ENCODE peak calls at places on chromosomes 4 and X, in six cellular contexts. L, S, T, Y, C and A are unnamed samples.

GRCh38 chr4:19375931-19376330 is 875.8 kb upstream of the SLIT2 start:
- DNase-seq in L (no peak), S (no peak), T (no peak), Y (no peak), C (no peak), A (no peak)

GRCh38 chr4:52714597-52715254 is 36.5 kb downstream of the ERVMER34-1 start:
- DNase-seq in L (no peak), S (no peak), T (no peak), Y (peak; percentile 58), C (no peak), A (no peak)

GRCh38 chrX:8653956-8654355 is 78.0 kb downstream of the ANOS1 start:
- DNase-seq in L (no peak), S (no peak), T (no peak), Y (no peak), C (no peak), A (no peak)

GRCh38 chr4:178462710-178463109 is 1020.5 kb upstream of the AGA start:
- DNase-seq in L (no peak), S (no peak), T (no peak), Y (no peak), C (no peak), A (no peak)

GRCh38 chr4:4837316-4837715 is 22.1 kb upstream of the MSX1 start:
- DNase-seq in L (no peak), S (no peak), T (no peak), Y (no peak), C (no peak), A (no peak)

GRCh38 chrX:34915463-34916225 is 27.0 kb upstream of the FAM47B start:
- DNase-seq in L (no peak), S (no peak), T (no peak), Y (no peak), C (no peak), A (no peak)

GRCh38 chr4:107858158-107858742 is 33.5 kb downstream of the SGMS2 start:
- DNase-seq in L (no peak), S (no peak), T (no peak), Y (no peak), C (no peak), A (no peak)

GRCh38 chr4:53119685-53120084 is 246.2 kb downstream of the SCFD2 start:
- DNase-seq in L (no peak), S (no peak), T (peak; percentile 40), Y (no peak), C (no peak), A (no peak)

GRCh38 chr4:156889616-156890594 is 81.7 kb downstream of the PDGFC start:
- DNase-seq in L (no peak), S (no peak), T (no peak), Y (no peak), C (no peak), A (no peak)

GRCh38 chr4:20698382-20698781 is 1.9 kb upstream of the PACRGL start:
- DNase-seq in L (no peak), S (no peak), T (no peak), Y (peak; percentile 40), C (no peak), A (no peak)

GRCh38 chrX:100407784-100408642 is 2.1 kb downstream of the PCDH19 start:
- DNase-seq in L (no peak), S (peak; percentile 50), T (no peak), Y (no peak), C (no peak), A (no peak)

DNA sequence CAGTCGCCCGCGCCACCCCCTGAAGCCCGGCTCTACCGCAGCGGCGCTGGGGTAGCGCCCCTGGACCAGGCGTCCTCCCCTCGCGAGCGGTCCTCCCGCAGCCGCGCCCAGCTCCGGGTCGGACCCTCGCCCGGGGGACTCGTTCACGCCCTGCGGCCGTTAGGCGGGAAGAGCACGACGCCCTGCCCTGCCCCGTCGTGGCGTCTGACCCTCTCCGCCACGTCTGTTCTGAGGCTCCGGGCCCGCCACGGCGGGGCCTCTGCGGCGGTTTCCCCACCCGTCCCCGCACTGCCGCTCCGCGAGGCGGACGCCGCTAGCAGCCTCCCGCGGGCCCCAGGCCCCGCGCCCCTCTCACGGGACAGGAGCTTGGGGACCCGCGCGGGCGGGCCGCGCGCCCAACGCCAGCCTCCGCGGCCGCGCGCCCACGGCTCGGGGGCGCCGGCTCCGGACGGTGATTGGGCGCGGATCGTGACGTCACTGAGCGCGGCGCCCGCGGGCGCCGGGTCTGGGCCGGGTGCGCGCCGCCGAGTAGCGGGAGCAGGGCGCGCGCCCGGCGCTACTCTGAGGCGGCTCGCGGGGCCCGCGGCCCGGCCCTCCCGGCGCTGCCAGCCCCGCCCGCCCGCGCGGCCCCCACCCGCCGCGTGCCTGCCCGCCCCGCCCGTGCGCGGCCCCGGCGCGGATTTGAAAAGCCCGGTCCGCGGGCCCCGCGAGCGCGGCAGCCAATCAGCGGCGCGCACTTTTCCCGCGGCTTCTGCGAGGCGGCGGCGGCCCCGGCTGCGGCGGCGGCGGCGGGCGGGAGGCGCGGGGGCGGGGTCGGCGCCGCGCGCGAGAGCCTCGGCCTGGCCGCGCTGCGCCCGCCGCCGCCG is at the start of gene NSD2:
- DNase-seq in L (peak; percentile 96), S (peak; percentile 93), T (peak; percentile 67), Y (peak; percentile 94), C (no peak), A (peak; percentile 94)
- TF ChIP-seq POLR2AphosphoS5 in L (peak; percentile 84), S (peak; percentile 55), T (peak; percentile 57), Y (peak; percentile 61), C (peak; percentile 74), A (peak; percentile 86)

GRCh38 chr4:73533515-73534422 is 52.2 kb downstream of the AFM start:
- DNase-seq in L (no peak), S (no peak), T (peak; percentile 62), Y (no peak), C (no peak), A (no peak)

GRCh38 chr4:73539386-73539785 is 57.8 kb downstream of the AFM start:
- DNase-seq in L (no peak), S (no peak), T (no peak), Y (no peak), C (no peak), A (no peak)

GRCh38 chr4:73541251-73541650 is 59.7 kb downstream of the AFM start:
- DNase-seq in L (no peak), S (no peak), T (no peak), Y (no peak), C (no peak), A (no peak)

DNA sequence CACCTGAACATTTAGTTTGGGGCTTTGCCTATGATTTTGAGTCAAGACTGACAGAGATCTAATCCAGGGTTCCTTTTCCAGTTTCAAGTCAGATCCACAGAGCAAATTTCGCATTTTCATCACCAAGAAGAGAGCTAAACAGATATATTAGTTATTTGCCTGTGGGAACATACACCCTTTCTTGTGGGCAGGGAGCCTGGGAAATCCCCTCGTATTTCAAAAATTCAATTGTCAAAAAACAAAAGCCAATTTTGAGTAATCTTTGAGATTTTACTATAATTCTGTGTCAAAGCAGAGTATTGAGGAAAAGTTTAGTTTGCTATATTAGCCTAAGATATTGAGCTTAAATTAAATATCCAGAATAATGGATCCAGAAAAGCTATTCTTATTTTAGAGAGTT is 56.6 kb downstream of the AFM start:
- DNase-seq in L (no peak), S (no peak), T (no peak), Y (no peak), C (peak; percentile 20), A (no peak)
- TF ChIP-seq POLR2A in L (no peak), S (no peak), T (no peak), Y (no peak), C (no peak), A (no peak)

DNA sequence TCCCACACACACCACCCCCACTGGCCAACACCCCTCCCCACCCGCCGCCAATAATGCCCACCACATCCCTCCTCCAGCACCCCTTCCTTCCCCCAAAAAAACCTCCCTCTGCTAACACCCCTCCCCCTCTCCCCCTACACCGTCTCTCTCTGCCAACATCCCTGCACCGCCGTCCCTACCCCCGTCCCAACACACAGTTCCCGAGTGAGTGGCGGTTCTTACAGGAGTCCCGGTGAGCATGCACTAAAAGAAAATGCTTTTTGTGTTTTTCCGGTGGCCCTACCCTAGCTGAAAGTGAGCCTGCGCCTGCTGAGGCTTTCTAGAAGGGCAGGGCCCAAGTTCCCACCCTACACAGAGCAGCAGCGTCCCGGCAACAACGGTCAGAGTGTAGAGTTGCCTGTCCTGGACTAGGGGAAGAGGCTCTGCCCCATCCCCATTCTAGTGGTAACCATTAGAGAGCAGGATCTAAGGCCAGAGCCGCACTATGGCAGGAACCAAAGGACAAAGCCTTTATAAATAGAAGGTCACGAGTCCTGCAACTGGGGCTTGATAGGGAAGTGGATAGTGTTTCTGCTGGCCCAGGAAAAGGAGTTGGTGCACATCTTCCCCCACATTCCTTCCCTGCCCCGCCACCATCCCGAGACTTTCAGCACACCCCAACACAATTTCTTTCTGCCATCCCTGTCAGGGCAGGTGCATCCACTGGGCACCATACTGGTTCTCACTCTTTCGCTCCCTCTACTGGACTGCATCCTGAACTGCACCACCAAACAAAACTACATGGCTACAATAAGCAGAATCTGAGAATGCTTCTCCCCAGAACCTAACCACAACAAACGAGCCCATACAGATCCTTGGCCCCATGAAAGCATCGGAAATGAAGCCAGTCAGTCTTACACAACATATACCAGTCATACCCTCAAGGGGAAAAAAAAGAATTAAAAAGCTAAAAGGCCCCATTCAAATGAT is 78.1 kb upstream of the PAGE3 start:
- DNase-seq in L (peak; percentile 31), S (peak; percentile 39), T (peak; percentile 3), Y (peak; percentile 34), C (peak; percentile 21), A (peak; percentile 23)
- TF ChIP-seq TAF1 in L (no peak), S (no peak), T (no peak), Y (no peak), C (no peak), A (no peak)

GRCh38 chr4:94409375-94409679 is 42.4 kb upstream of the PDLIM5 start:
- DNase-seq in L (no peak), S (no peak), T (no peak), Y (no peak), C (no peak), A (no peak)

GRCh38 chr4:94411296-94411695 is 40.4 kb upstream of the PDLIM5 start:
- DNase-seq in L (no peak), S (no peak), T (no peak), Y (no peak), C (no peak), A (no peak)

GRCh38 chr4:94409947-94410346 is 41.8 kb upstream of the PDLIM5 start:
- DNase-seq in L (no peak), S (no peak), T (no peak), Y (no peak), C (no peak), A (no peak)

GRCh38 chr4:94412019-94413017 is 39.4 kb upstream of the PDLIM5 start:
- DNase-seq in L (no peak), S (no peak), T (peak; percentile 73), Y (peak; percentile 69), C (no peak), A (no peak)

DNA sequence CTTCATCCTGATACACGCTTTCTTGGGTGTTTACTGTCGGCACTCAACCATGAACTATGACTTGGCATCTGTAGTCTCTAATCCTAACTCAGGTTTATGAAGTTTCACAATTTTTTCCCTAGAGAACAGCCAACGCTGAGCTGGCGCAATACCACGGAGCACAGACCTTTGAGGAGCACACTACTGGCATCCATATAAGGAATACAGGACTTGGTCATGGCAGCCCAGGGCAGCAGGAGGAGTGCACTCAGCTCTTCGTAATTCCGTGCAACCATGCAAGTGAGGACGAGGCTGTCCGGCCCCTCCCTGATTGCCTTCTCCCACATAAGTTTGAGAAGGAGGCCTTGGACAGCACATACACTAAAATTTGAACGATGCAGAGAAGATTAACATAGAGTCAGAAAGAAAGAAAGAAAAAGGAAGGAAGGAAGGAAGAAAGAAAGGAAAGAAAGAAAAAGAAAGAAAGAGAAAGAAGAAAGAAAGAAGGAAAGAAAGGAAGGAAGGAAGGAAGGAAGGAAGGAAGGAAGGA is 41.0 kb upstream of the PDLIM5 start:
- DNase-seq in L (no peak), S (no peak), T (peak; percentile 76), Y (peak; percentile 28), C (no peak), A (no peak)
- TF ChIP-seq POLR2AphosphoS5 in L (no peak), S (no peak), T (no peak), Y (no peak), C (no peak), A (no peak)